ENCODE peak calls at places on chromosomes 11 and 22, in eight cellular contexts. One of them, this sample, is unnamed.

GRCh38 chr11:33323421-33323820 is 66.2 kb downstream of the HIPK3 start:
- DNase-seq in body of pancreas: no peak
- DNase-seq in K562: no peak
- DNase-seq in ovary: no peak
- DNase-seq in left ventricle myocardium inferior: no peak
- DNase-seq in transverse colon: no peak
- DNase-seq in heart right ventricle: no peak
- DNase-seq in PC-9: no peak
- DNase-seq in this sample: no peak

GRCh38 chr11:67510023-67510345 is 2.0 kb upstream of the CDK2AP2 start:
- DNase-seq in K562: no peak
- DNase-seq in PC-9: no peak
- DNase-seq in heart right ventricle: no peak
- DNase-seq in ovary: no peak
- DNase-seq in left ventricle myocardium inferior: no peak
- DNase-seq in transverse colon: no peak
- DNase-seq in body of pancreas: no peak
- DNase-seq in this sample: no peak

GRCh38 chr22:19889951-19890350 is 35.3 kb upstream of the GNB1L start:
- DNase-seq in ovary: no peak
- DNase-seq in body of pancreas: no peak
- DNase-seq in heart right ventricle: no peak
- DNase-seq in PC-9: no peak
- DNase-seq in K562: no peak
- DNase-seq in transverse colon: no peak
- DNase-seq in left ventricle myocardium inferior: no peak
- DNase-seq in this sample: no peak

GRCh38 chr11:68927280-68928107 is 23.8 kb downstream of the IGHMBP2 start:
- DNase-seq in transverse colon: peak
- DNase-seq in K562: no peak
- DNase-seq in PC-9: no peak
- DNase-seq in left ventricle myocardium inferior: no peak
- DNase-seq in heart right ventricle: no peak
- DNase-seq in ovary: peak
- DNase-seq in body of pancreas: no peak
- DNase-seq in this sample: no peak

GRCh38 chr11:33402066-33402465 is 144.9 kb downstream of the HIPK3 start:
- DNase-seq in PC-9: no peak
- DNase-seq in transverse colon: no peak
- DNase-seq in K562: peak
- DNase-seq in ovary: no peak
- DNase-seq in heart right ventricle: no peak
- DNase-seq in body of pancreas: no peak
- DNase-seq in left ventricle myocardium inferior: no peak
- DNase-seq in this sample: no peak

GRCh38 chr11:68369756-68370155 is 57.4 kb downstream of the LRP5 start:
- DNase-seq in heart right ventricle: no peak
- DNase-seq in transverse colon: no peak
- DNase-seq in PC-9: no peak
- DNase-seq in ovary: no peak
- DNase-seq in K562: no peak
- DNase-seq in body of pancreas: no peak
- DNase-seq in left ventricle myocardium inferior: no peak
- DNase-seq in this sample: no peak

GRCh38 chr11:117230286-117230961 is 1.4 kb downstream of the PCSK7 start:
- DNase-seq in transverse colon: no peak
- DNase-seq in body of pancreas: no peak
- DNase-seq in heart right ventricle: no peak
- DNase-seq in K562: no peak
- DNase-seq in PC-9: no peak
- DNase-seq in left ventricle myocardium inferior: no peak
- DNase-seq in ovary: no peak
- DNase-seq in this sample: no peak

GRCh38 chr11:95322546-95322945 is 91.5 kb upstream of the SESN3 start:
- DNase-seq in heart right ventricle: no peak
- DNase-seq in PC-9: no peak
- DNase-seq in K562: no peak
- DNase-seq in ovary: no peak
- DNase-seq in transverse colon: no peak
- DNase-seq in body of pancreas: no peak
- DNase-seq in left ventricle myocardium inferior: no peak
- DNase-seq in this sample: no peak

GRCh38 chr11:123624974-123625373 is 29.4 kb downstream of the SCN3B start:
- DNase-seq in transverse colon: no peak
- DNase-seq in ovary: no peak
- DNase-seq in heart right ventricle: no peak
- DNase-seq in PC-9: no peak
- DNase-seq in left ventricle myocardium inferior: no peak
- DNase-seq in K562: no peak
- DNase-seq in body of pancreas: no peak
- DNase-seq in this sample: no peak

GRCh38 chr11:92246637-92247036 is 22.0 kb downstream of the FAT3 start:
- DNase-seq in heart right ventricle: no peak
- DNase-seq in PC-9: peak
- DNase-seq in K562: no peak
- DNase-seq in transverse colon: no peak
- DNase-seq in body of pancreas: no peak
- DNase-seq in left ventricle myocardium inferior: no peak
- DNase-seq in ovary: no peak
- DNase-seq in this sample: no peak

GRCh38 chr11:121163658-121164308 is 62.7 kb downstream of the TECTA start:
- DNase-seq in ovary: no peak
- DNase-seq in body of pancreas: no peak
- DNase-seq in PC-9: no peak
- DNase-seq in heart right ventricle: no peak
- DNase-seq in K562: no peak
- DNase-seq in transverse colon: no peak
- DNase-seq in left ventricle myocardium inferior: no peak
- DNase-seq in this sample: no peak

GRCh38 chr11:90803366-90803765 is 580.5 kb upstream of the CHORDC1 start:
- DNase-seq in PC-9: peak
- DNase-seq in left ventricle myocardium inferior: no peak
- DNase-seq in body of pancreas: no peak
- DNase-seq in K562: no peak
- DNase-seq in transverse colon: no peak
- DNase-seq in heart right ventricle: no peak
- DNase-seq in ovary: no peak
- DNase-seq in this sample: no peak

GRCh38 chr11:118304227-118304808 is at the start of gene CD3E:
- DNase-seq in transverse colon: peak
- DNase-seq in K562: no peak
- DNase-seq in heart right ventricle: no peak
- DNase-seq in body of pancreas: no peak
- DNase-seq in left ventricle myocardium inferior: no peak
- DNase-seq in PC-9: no peak
- DNase-seq in ovary: no peak
- DNase-seq in this sample: no peak

GRCh38 chr11:12704049-12704448 is 29.8 kb downstream of the TEAD1 start:
- DNase-seq in body of pancreas: no peak
- DNase-seq in left ventricle myocardium inferior: no peak
- DNase-seq in PC-9: no peak
- DNase-seq in K562: no peak
- DNase-seq in heart right ventricle: no peak
- DNase-seq in transverse colon: no peak
- DNase-seq in ovary: no peak
- DNase-seq in this sample: no peak

GRCh38 chr11:45942381-45942780 is 19.9 kb downstream of the LARGE2 start:
- DNase-seq in K562: no peak
- DNase-seq in transverse colon: no peak
- DNase-seq in left ventricle myocardium inferior: no peak
- DNase-seq in heart right ventricle: no peak
- DNase-seq in PC-9: no peak
- DNase-seq in body of pancreas: no peak
- DNase-seq in ovary: no peak
- DNase-seq in this sample: no peak

GRCh38 chr11:70908223-70908622 is 344.2 kb downstream of the SHANK2 start:
- DNase-seq in heart right ventricle: no peak
- DNase-seq in PC-9: no peak
- DNase-seq in K562: no peak
- DNase-seq in body of pancreas: no peak
- DNase-seq in left ventricle myocardium inferior: no peak
- DNase-seq in ovary: no peak
- DNase-seq in transverse colon: no peak
- DNase-seq in this sample: no peak

GRCh38 chr11:404551-405264 is 10.1 kb downstream of the SIGIRR start:
- DNase-seq in transverse colon: no peak
- DNase-seq in PC-9: no peak
- DNase-seq in ovary: no peak
- DNase-seq in heart right ventricle: no peak
- DNase-seq in left ventricle myocardium inferior: no peak
- DNase-seq in body of pancreas: no peak
- DNase-seq in K562: no peak
- DNase-seq in this sample: no peak

GRCh38 chr11:10500757-10501684 is 40.0 kb downstream of the RNF141 start:
- DNase-seq in body of pancreas: no peak
- DNase-seq in transverse colon: no peak
- DNase-seq in left ventricle myocardium inferior: no peak
- DNase-seq in ovary: peak
- DNase-seq in PC-9: no peak
- DNase-seq in K562: no peak
- DNase-seq in heart right ventricle: no peak
- DNase-seq in this sample: no peak

GRCh38 chr22:47586946-47587345 is 824.5 kb downstream of the TBC1D22A start:
- DNase-seq in PC-9: no peak
- DNase-seq in K562: no peak
- DNase-seq in left ventricle myocardium inferior: no peak
- DNase-seq in transverse colon: no peak
- DNase-seq in heart right ventricle: no peak
- DNase-seq in body of pancreas: no peak
- DNase-seq in ovary: no peak
- DNase-seq in this sample: no peak

GRCh38 chr11:26622201-26622600 is 50.1 kb upstream of the MUC15 start:
- DNase-seq in left ventricle myocardium inferior: no peak
- DNase-seq in heart right ventricle: no peak
- DNase-seq in body of pancreas: no peak
- DNase-seq in K562: no peak
- DNase-seq in PC-9: no peak
- DNase-seq in ovary: no peak
- DNase-seq in transverse colon: no peak
- DNase-seq in this sample: no peak

GRCh38 chr11:79173615-79174014 is 267.2 kb downstream of the TENM4 start:
- DNase-seq in body of pancreas: no peak
- DNase-seq in K562: no peak
- DNase-seq in transverse colon: no peak
- DNase-seq in left ventricle myocardium inferior: no peak
- DNase-seq in PC-9: no peak
- DNase-seq in ovary: peak
- DNase-seq in heart right ventricle: peak
- DNase-seq in this sample: no peak

GRCh38 chr11:62548545-62549335 is 2.1 kb upstream of the AHNAK start:
- DNase-seq in left ventricle myocardium inferior: peak
- DNase-seq in body of pancreas: peak
- DNase-seq in transverse colon: peak
- DNase-seq in ovary: peak
- DNase-seq in PC-9: peak
- DNase-seq in K562: peak
- DNase-seq in heart right ventricle: peak
- DNase-seq in this sample: no peak
- H3K27ac ChIP-seq in left ventricle myocardium inferior: peak
- H3K27ac ChIP-seq in body of pancreas: peak
- H3K27ac ChIP-seq in transverse colon: peak
- H3K27ac ChIP-seq in ovary: peak
- H3K27ac ChIP-seq in PC-9: peak
- H3K27ac ChIP-seq in K562: no peak
- H3K27ac ChIP-seq in heart right ventricle: peak
- H3K27ac ChIP-seq in this sample: no peak

GRCh38 chr22:40308999-40309578 is 37.2 kb upstream of the ADSL start:
- DNase-seq in transverse colon: no peak
- DNase-seq in body of pancreas: no peak
- DNase-seq in PC-9: no peak
- DNase-seq in K562: no peak
- DNase-seq in heart right ventricle: no peak
- DNase-seq in ovary: no peak
- DNase-seq in left ventricle myocardium inferior: no peak
- DNase-seq in this sample: no peak
- TF ChIP-seq CTCF in transverse colon: no peak
- TF ChIP-seq CTCF in body of pancreas: no peak
- TF ChIP-seq CTCF in PC-9: no peak
- TF ChIP-seq CTCF in K562: no peak
- TF ChIP-seq CTCF in heart right ventricle: no peak
- TF ChIP-seq CTCF in ovary: no peak
- TF ChIP-seq CTCF in left ventricle myocardium inferior: no peak
- TF ChIP-seq CTCF in this sample: no peak

DNA sequence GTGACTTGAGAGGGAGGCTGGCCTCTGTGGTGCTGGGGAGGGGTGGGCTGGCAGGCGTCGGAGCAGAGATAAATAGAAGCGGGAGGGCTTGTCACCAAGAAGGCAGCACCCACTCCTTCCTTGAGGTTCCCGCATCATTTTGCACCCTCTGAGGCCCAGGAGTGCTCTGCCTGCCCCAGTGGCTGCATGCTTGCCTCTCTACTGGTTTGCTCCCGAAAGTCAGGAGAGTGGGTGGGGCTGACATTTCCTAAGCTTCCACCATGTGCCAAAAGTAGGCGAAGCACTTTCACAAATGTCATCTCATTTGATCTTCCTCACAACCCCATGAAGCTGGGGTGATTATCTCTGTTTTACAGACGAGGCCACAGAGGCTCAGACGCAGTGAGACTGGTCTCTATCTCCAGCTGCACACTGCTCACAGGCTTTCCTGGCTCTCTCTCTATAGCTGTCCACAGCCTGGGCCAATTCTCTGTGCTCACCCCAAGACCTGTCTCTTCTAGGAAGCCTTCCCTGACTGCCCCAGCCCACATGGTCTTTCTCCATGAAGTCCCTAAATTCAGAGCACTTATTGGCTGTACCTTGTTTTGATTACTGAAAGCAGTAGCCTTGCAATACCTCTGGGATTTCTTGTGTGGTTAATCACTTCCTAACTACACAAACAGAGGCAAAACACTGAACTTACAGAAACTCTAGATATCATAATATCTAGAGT is 2.6 kb upstream of the UCP3 start:
- DNase-seq in heart right ventricle: no peak
- DNase-seq in K562: peak
- DNase-seq in PC-9: no peak
- DNase-seq in ovary: no peak
- DNase-seq in left ventricle myocardium inferior: no peak
- DNase-seq in transverse colon: no peak
- DNase-seq in body of pancreas: no peak
- DNase-seq in this sample: no peak
- H3K27ac ChIP-seq in heart right ventricle: peak
- H3K27ac ChIP-seq in K562: peak
- H3K27ac ChIP-seq in PC-9: no peak
- H3K27ac ChIP-seq in ovary: no peak
- H3K27ac ChIP-seq in left ventricle myocardium inferior: peak
- H3K27ac ChIP-seq in transverse colon: no peak
- H3K27ac ChIP-seq in body of pancreas: no peak
- H3K27ac ChIP-seq in this sample: peak

GRCh38 chr22:43587574-43587973 is 175.8 kb downstream of the MPPED1 start:
- DNase-seq in PC-9: no peak
- DNase-seq in left ventricle myocardium inferior: no peak
- DNase-seq in transverse colon: no peak
- DNase-seq in K562: no peak
- DNase-seq in heart right ventricle: no peak
- DNase-seq in body of pancreas: no peak
- DNase-seq in ovary: no peak
- DNase-seq in this sample: no peak

DNA sequence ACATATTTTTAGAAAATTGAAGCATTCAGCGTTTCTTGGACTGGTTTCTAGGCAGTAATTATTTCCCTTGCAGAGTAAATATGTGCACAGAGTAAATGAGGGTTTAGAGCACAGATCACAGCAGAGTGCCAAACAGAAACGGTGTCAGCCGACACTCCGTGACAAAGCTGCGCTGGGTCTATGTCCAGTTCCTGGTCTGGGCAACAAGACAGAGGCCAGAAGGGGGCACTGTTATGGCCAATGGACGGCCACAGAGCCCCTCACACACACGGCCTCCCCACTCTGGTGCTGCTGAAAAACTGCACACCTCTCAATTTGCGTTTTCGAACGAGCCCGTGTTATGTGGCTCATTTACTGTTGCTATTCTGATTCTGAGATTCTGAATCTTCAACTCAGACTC is 180.7 kb downstream of the MPPED1 start:
- DNase-seq in transverse colon: no peak
- DNase-seq in left ventricle myocardium inferior: no peak
- DNase-seq in body of pancreas: peak
- DNase-seq in PC-9: peak
- DNase-seq in ovary: no peak
- DNase-seq in K562: no peak
- DNase-seq in heart right ventricle: no peak
- DNase-seq in this sample: no peak
- TF ChIP-seq CTCF in transverse colon: no peak
- TF ChIP-seq CTCF in left ventricle myocardium inferior: peak
- TF ChIP-seq CTCF in body of pancreas: no peak
- TF ChIP-seq CTCF in PC-9: peak
- TF ChIP-seq CTCF in ovary: no peak
- TF ChIP-seq CTCF in K562: peak
- TF ChIP-seq CTCF in heart right ventricle: no peak
- TF ChIP-seq CTCF in this sample: peak